ENCODE peak calls at places on chromosome 3, in six cellular contexts. C is D721Med; W is naive B cell; Q is psoas muscle; Z is activated CD4-positive, alpha-beta T cell treated with anti-CD3 and anti-CD28 coated beads, Interleukin-2, amount 10 ng/mL, durations not matched to agents 7 days and 5 days; D is lower lobe of right lung. Y is an unnamed sample.

GRCh38 chr3:181694805-181695660 is 16.7 kb upstream of the SOX2 start:
- DNase-seq in Q (peak), D (peak), W (no peak), Z (no peak), C (no peak), Y (no peak)

GRCh38 chr3:171838218-171838720 is 4.9 kb upstream of the TMEM212 start:
- DNase-seq in C (no peak), D (no peak), Q (peak), W (no peak), Z (no peak), Y (no peak)

GRCh38 chr3:31946484-31947081 is 34.5 kb downstream of the OSBPL10 start:
- DNase-seq in D (no peak), C (no peak), Q (no peak), Z (no peak), W (no peak), Y (no peak)

GRCh38 chr3:135908225-135908624 is 57.3 kb upstream of the PPP2R3A start:
- DNase-seq in Z (no peak), D (no peak), C (no peak), W (no peak), Q (no peak), Y (no peak)

GRCh38 chr3:182829761-182830405 is 36.6 kb downstream of the ATP11B start:
- DNase-seq in W (no peak), Q (no peak), D (no peak), C (no peak), Z (no peak), Y (no peak)

GRCh38 chr3:149654188-149654601 is 3.6 kb downstream of the WWTR1 start:
- DNase-seq in Q (no peak), W (no peak), Z (no peak), D (no peak), C (no peak), Y (no peak)

GRCh38 chr3:14836049-14836468 is 17.3 kb downstream of the FGD5 start:
- DNase-seq in Z (no peak), W (no peak), C (no peak), D (no peak), Q (peak), Y (no peak)

GRCh38 chr3:18233987-18234716 is 191.0 kb downstream of the SATB1 start:
- DNase-seq in C (no peak), Z (no peak), Q (no peak), D (no peak), W (no peak), Y (no peak)

GRCh38 chr3:10173926-10174435 is 9.3 kb downstream of the IRAK2 start:
- DNase-seq in D (peak), Z (no peak), Q (peak), W (no peak), C (peak), Y (no peak)

GRCh38 chr3:11118181-11118682 is 36.1 kb upstream of the HRH1 start:
- DNase-seq in W (no peak), C (no peak), Q (no peak), D (no peak), Z (no peak), Y (no peak)